ENCODE peak calls at places on chromosomes 11 and 22, in seven cellular contexts. One of them, this sample, is unnamed.

GRCh38 chr11:123233280-123233977 is 38.4 kb upstream of the CLMP start:
- DNase-seq in BE2C: no peak
- DNase-seq in AG08395: no peak
- DNase-seq in lower leg skin: no peak
- DNase-seq in GM13977: peak; percentile 33
- DNase-seq in mucosa of descending colon: no peak
- DNase-seq in pons: no peak
- DNase-seq in this sample: no peak

GRCh38 chr11:126114486-126115252 is 52.0 kb upstream of the CDON start:
- DNase-seq in lower leg skin: no peak
- DNase-seq in BE2C: peak; percentile 89
- DNase-seq in GM13977: no peak
- DNase-seq in mucosa of descending colon: no peak
- DNase-seq in AG08395: no peak
- DNase-seq in pons: no peak
- DNase-seq in this sample: no peak

GRCh38 chr22:39908737-39909136 is 7.9 kb downstream of the GRAP2 start:
- DNase-seq in GM13977: no peak
- DNase-seq in BE2C: no peak
- DNase-seq in pons: no peak
- DNase-seq in AG08395: peak; percentile 14
- DNase-seq in mucosa of descending colon: no peak
- DNase-seq in lower leg skin: no peak
- DNase-seq in this sample: no peak

GRCh38 chr11:117900144-117900651 is 23.7 kb upstream of the FXYD6 start:
- DNase-seq in BE2C: no peak
- DNase-seq in pons: peak; percentile 17
- DNase-seq in AG08395: no peak
- DNase-seq in lower leg skin: no peak
- DNase-seq in GM13977: no peak
- DNase-seq in mucosa of descending colon: no peak
- DNase-seq in this sample: no peak

GRCh38 chr11:111452146-111452545 is 60.0 kb downstream of the BTG4 start:
- DNase-seq in lower leg skin: no peak
- DNase-seq in mucosa of descending colon: no peak
- DNase-seq in pons: peak; percentile 70
- DNase-seq in GM13977: no peak
- DNase-seq in BE2C: no peak
- DNase-seq in AG08395: peak; percentile 61
- DNase-seq in this sample: no peak

GRCh38 chr22:39493759-39494158 is 8.3 kb upstream of the MIEF1 start:
- DNase-seq in mucosa of descending colon: peak; percentile 7
- DNase-seq in lower leg skin: no peak
- DNase-seq in GM13977: no peak
- DNase-seq in pons: no peak
- DNase-seq in AG08395: peak; percentile 95
- DNase-seq in BE2C: no peak
- DNase-seq in this sample: no peak

GRCh38 chr22:48779211-48779643 is 1048.4 kb downstream of the BRD1 start:
- DNase-seq in pons: no peak
- DNase-seq in mucosa of descending colon: no peak
- DNase-seq in AG08395: no peak
- DNase-seq in BE2C: no peak
- DNase-seq in GM13977: no peak
- DNase-seq in lower leg skin: no peak
- DNase-seq in this sample: no peak

GRCh38 chr11:59173080-59173963 is 1.4 kb downstream of the DTX4 start:
- DNase-seq in pons: peak; percentile 32
- DNase-seq in lower leg skin: no peak
- DNase-seq in BE2C: no peak
- DNase-seq in mucosa of descending colon: peak; percentile 73
- DNase-seq in AG08395: no peak
- DNase-seq in GM13977: no peak
- DNase-seq in this sample: no peak

GRCh38 chr11:12441081-12441801 is 63.9 kb downstream of the PARVA start:
- DNase-seq in BE2C: no peak
- DNase-seq in pons: no peak
- DNase-seq in AG08395: peak; percentile 62
- DNase-seq in mucosa of descending colon: no peak
- DNase-seq in lower leg skin: no peak
- DNase-seq in GM13977: no peak
- DNase-seq in this sample: no peak

GRCh38 chr22:50432131-50432870 is 42.5 kb downstream of the SBF1 start:
- DNase-seq in lower leg skin: no peak
- DNase-seq in AG08395: no peak
- DNase-seq in pons: no peak
- DNase-seq in mucosa of descending colon: no peak
- DNase-seq in GM13977: no peak
- DNase-seq in BE2C: no peak
- DNase-seq in this sample: no peak

This sample was measured in thoracic aorta.